ENCODE peak calls at places on chromosomes 4 and X, in five cellular contexts. One of them, this sample, is unnamed.

GRCh38 chr4:71026086-71026485 is 32.6 kb downstream of the DCK start:
- DNase-seq in IMR-90: peak
- DNase-seq in mesenchymal stem cell: peak
- DNase-seq in trophoblast cell: no peak
- DNase-seq in neuronal stem cell: no peak
- DNase-seq in this sample: no peak

GRCh38 chrX:39808471-39808917 is 289.3 kb downstream of the BCOR start:
- DNase-seq in neuronal stem cell: no peak
- DNase-seq in mesenchymal stem cell: peak
- DNase-seq in IMR-90: peak
- DNase-seq in trophoblast cell: peak
- DNase-seq in this sample: no peak

GRCh38 chrX:42746606-42747005 is 31.4 kb downstream of the PPP1R2C start:
- DNase-seq in neuronal stem cell: no peak
- DNase-seq in mesenchymal stem cell: peak
- DNase-seq in IMR-90: peak
- DNase-seq in trophoblast cell: peak
- DNase-seq in this sample: no peak

GRCh38 chr4:174538123-174538875 is 16.0 kb upstream of the HPGD start:
- DNase-seq in neuronal stem cell: no peak
- DNase-seq in IMR-90: no peak
- DNase-seq in trophoblast cell: peak
- DNase-seq in mesenchymal stem cell: peak
- DNase-seq in this sample: no peak

GRCh38 chrX:10833299-10834169 is 213.1 kb upstream of the MID1 start:
- DNase-seq in IMR-90: no peak
- DNase-seq in trophoblast cell: peak
- DNase-seq in neuronal stem cell: peak
- DNase-seq in mesenchymal stem cell: peak
- DNase-seq in this sample: peak

GRCh38 chr4:40180356-40180755 is 16.5 kb upstream of the RHOH start:
- DNase-seq in trophoblast cell: peak
- DNase-seq in mesenchymal stem cell: peak
- DNase-seq in neuronal stem cell: no peak
- DNase-seq in IMR-90: peak
- DNase-seq in this sample: no peak

GRCh38 chrX:55143621-55144020 is 54.8 kb downstream of the PAGE2 start:
- DNase-seq in trophoblast cell: no peak
- DNase-seq in neuronal stem cell: no peak
- DNase-seq in mesenchymal stem cell: no peak
- DNase-seq in IMR-90: no peak
- DNase-seq in this sample: no peak

GRCh38 chr4:8269535-8270417 is at the start of gene HTRA3:
- DNase-seq in neuronal stem cell: peak
- DNase-seq in IMR-90: peak
- DNase-seq in trophoblast cell: peak
- DNase-seq in mesenchymal stem cell: peak
- DNase-seq in this sample: no peak

GRCh38 chr4:78774395-78774794 is 1.8 kb upstream of the BMP2K start:
- DNase-seq in trophoblast cell: no peak
- DNase-seq in IMR-90: peak
- DNase-seq in mesenchymal stem cell: no peak
- DNase-seq in neuronal stem cell: no peak
- DNase-seq in this sample: no peak

GRCh38 chrX:74419861-74420193 is 1.5 kb upstream of the SLC16A2 start:
- DNase-seq in trophoblast cell: peak
- DNase-seq in mesenchymal stem cell: no peak
- DNase-seq in neuronal stem cell: peak
- DNase-seq in IMR-90: no peak
- DNase-seq in this sample: no peak

GRCh38 chrX:43121637-43122036 is 343.7 kb upstream of the PPP1R2C start:
- DNase-seq in trophoblast cell: no peak
- DNase-seq in neuronal stem cell: no peak
- DNase-seq in mesenchymal stem cell: peak
- DNase-seq in IMR-90: no peak
- DNase-seq in this sample: no peak

DNA sequence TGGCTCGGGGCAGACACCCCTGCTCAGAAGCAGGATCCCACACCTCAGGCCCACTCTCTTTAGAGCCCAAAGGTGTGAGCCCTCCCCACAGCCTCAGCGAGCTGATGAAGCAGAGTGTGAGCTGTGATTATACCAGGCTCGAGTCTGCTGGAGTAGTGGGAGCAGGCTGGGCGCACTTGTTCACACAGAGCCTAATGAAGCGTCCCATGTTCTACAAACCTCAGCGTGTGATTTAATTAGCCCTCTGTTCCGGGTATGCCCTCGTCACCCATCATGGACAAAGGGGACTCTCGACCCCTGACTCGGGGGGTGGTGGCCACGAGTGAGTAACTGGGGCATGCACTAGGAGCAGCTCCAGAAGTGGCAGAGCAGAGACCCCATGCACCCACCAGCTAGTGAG is 62.3 kb downstream of the PPP2R2C start:
- DNase-seq in mesenchymal stem cell: no peak
- DNase-seq in IMR-90: no peak
- DNase-seq in trophoblast cell: no peak
- DNase-seq in neuronal stem cell: no peak
- DNase-seq in this sample: no peak
- H3K14ac ChIP-seq in mesenchymal stem cell: no peak
- H3K14ac ChIP-seq in IMR-90: no peak
- H3K14ac ChIP-seq in trophoblast cell: no peak
- H3K14ac ChIP-seq in neuronal stem cell: no peak
- H3K14ac ChIP-seq in this sample: no peak

GRCh38 chr4:26319467-26320158 is 1.2 kb upstream of the RBPJ start:
- DNase-seq in trophoblast cell: peak
- DNase-seq in mesenchymal stem cell: peak
- DNase-seq in IMR-90: peak
- DNase-seq in neuronal stem cell: peak
- DNase-seq in this sample: peak

GRCh38 chr4:26322349-26322748 is 1.5 kb downstream of the RBPJ start:
- DNase-seq in IMR-90: no peak
- DNase-seq in mesenchymal stem cell: peak
- DNase-seq in trophoblast cell: no peak
- DNase-seq in neuronal stem cell: no peak
- DNase-seq in this sample: no peak

GRCh38 chr4:26320453-26321325 is at the start of gene RBPJ:
- DNase-seq in mesenchymal stem cell: peak
- DNase-seq in IMR-90: peak
- DNase-seq in trophoblast cell: peak
- DNase-seq in neuronal stem cell: peak
- DNase-seq in this sample: peak

GRCh38 chr4:26320159-26320452 is 708 bp upstream of the RBPJ start:
- DNase-seq in IMR-90: peak
- DNase-seq in trophoblast cell: no peak
- DNase-seq in mesenchymal stem cell: peak
- DNase-seq in neuronal stem cell: no peak
- DNase-seq in this sample: no peak

GRCh38 chr4:26321326-26322276 is 787 bp downstream of the RBPJ start:
- DNase-seq in trophoblast cell: peak
- DNase-seq in mesenchymal stem cell: peak
- DNase-seq in IMR-90: peak
- DNase-seq in neuronal stem cell: no peak
- DNase-seq in this sample: no peak
- H3K14ac ChIP-seq in trophoblast cell: peak
- H3K14ac ChIP-seq in mesenchymal stem cell: no peak
- H3K14ac ChIP-seq in IMR-90: peak
- H3K14ac ChIP-seq in neuronal stem cell: no peak
- H3K14ac ChIP-seq in this sample: no peak

DNA sequence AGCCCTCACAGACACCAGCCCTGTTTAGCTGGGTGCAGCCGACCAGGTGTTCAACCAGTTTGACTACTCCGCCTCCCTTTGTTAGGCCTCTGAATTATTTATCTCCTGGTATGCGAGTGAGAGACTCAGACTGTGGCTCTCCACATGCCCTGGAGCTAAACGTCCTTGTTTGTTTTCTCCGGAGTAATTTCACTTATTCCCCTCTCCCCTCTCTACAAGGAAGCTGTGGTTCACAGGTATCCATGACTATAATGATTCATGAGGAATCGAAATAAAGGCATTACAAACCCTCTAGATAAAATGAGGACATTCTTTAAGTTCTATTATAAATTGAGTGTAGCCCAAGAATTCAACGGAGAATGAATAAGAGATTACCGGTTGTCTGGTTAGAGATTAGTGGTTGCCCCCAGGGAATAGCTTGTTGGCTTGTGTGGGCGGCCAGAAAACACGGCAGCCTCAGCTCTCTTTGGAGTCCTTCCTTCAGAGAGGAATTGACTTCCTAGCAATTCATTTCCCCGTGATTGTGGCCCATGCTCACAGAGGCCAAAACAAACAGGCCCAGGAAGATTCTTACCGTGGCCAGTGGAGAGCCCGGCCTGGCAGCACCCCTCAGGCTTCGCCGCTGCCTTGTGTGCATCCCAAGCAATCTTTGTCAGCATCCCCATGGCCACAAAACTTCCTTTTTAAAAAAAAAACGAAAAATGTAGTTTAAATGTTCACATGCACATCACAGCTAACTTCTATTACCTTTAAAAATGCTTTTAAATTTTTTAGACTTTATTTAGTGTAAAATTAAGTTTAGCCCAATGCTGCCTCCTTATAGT is 60.2 kb upstream of the CBR4 start:
- DNase-seq in IMR-90: peak
- DNase-seq in trophoblast cell: peak
- DNase-seq in neuronal stem cell: peak
- DNase-seq in mesenchymal stem cell: peak
- DNase-seq in this sample: peak
- H3K14ac ChIP-seq in IMR-90: peak
- H3K14ac ChIP-seq in trophoblast cell: peak
- H3K14ac ChIP-seq in neuronal stem cell: no peak
- H3K14ac ChIP-seq in mesenchymal stem cell: no peak
- H3K14ac ChIP-seq in this sample: no peak

DNA sequence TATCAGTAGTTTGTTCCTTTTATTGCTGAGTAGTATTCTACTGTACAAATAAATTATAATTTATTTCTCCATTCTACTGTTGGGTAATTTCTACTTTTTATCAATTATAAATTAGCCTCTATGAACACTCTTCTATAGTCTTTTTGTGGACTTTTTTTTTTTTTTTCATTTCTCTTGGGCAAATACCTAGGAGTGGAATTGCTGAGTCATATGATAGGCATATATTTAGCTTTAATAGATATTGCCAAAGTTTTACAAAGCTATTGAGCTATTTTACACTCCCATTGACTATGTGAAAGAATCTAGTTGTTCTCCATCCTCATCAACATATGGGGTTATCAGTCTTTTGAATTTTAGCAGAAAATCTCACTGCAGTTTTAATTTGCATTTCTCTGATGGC is 12.6 kb downstream of the NYX start:
- DNase-seq in IMR-90: peak
- DNase-seq in trophoblast cell: no peak
- DNase-seq in neuronal stem cell: no peak
- DNase-seq in mesenchymal stem cell: no peak
- DNase-seq in this sample: no peak
- H3K14ac ChIP-seq in IMR-90: no peak
- H3K14ac ChIP-seq in trophoblast cell: no peak
- H3K14ac ChIP-seq in neuronal stem cell: no peak
- H3K14ac ChIP-seq in mesenchymal stem cell: no peak
- H3K14ac ChIP-seq in this sample: no peak

GRCh38 chrX:38806054-38806389 is 4.8 kb downstream of the MID1IP1 start:
- DNase-seq in IMR-90: no peak
- DNase-seq in trophoblast cell: no peak
- DNase-seq in neuronal stem cell: no peak
- DNase-seq in mesenchymal stem cell: no peak
- DNase-seq in this sample: no peak

GRCh38 chrX:38805294-38806053 is 4.2 kb downstream of the MID1IP1 start:
- DNase-seq in neuronal stem cell: no peak
- DNase-seq in trophoblast cell: peak
- DNase-seq in mesenchymal stem cell: peak
- DNase-seq in IMR-90: peak
- DNase-seq in this sample: no peak

GRCh38 chrX:38803286-38803608 is 2.0 kb downstream of the MID1IP1 start:
- DNase-seq in trophoblast cell: no peak
- DNase-seq in mesenchymal stem cell: no peak
- DNase-seq in neuronal stem cell: no peak
- DNase-seq in IMR-90: no peak
- DNase-seq in this sample: no peak

GRCh38 chrX:38804481-38805293 is 3.4 kb downstream of the MID1IP1 start:
- DNase-seq in IMR-90: no peak
- DNase-seq in neuronal stem cell: peak
- DNase-seq in mesenchymal stem cell: peak
- DNase-seq in trophoblast cell: peak
- DNase-seq in this sample: no peak

GRCh38 chrX:38803609-38804480 is 2.6 kb downstream of the MID1IP1 start:
- DNase-seq in trophoblast cell: peak
- DNase-seq in mesenchymal stem cell: peak
- DNase-seq in neuronal stem cell: peak
- DNase-seq in IMR-90: peak
- DNase-seq in this sample: peak
- H3K14ac ChIP-seq in trophoblast cell: peak
- H3K14ac ChIP-seq in mesenchymal stem cell: no peak
- H3K14ac ChIP-seq in neuronal stem cell: peak
- H3K14ac ChIP-seq in IMR-90: peak
- H3K14ac ChIP-seq in this sample: no peak